ENCODE peak calls at places on chromosomes 2 and 18, in eight cellular contexts. One of them, this sample, is unnamed.

GRCh38 chr2:96151595-96152300 is 6.5 kb upstream of the DUSP2 start:
- DNase-seq in skeletal muscle cell: no peak
- DNase-seq in T-helper 1 cell: no peak
- DNase-seq in GOT3: no peak
- DNase-seq in fibroblast of mammary gland: no peak
- DNase-seq in NCI-H2171: no peak
- DNase-seq in RPMI7951: no peak
- DNase-seq in NCI-H774: no peak
- DNase-seq in this sample: no peak

GRCh38 chr2:38075436-38076249 is at the start of gene CYP1B1:
- DNase-seq in T-helper 1 cell: no peak
- DNase-seq in GOT3: no peak
- DNase-seq in RPMI7951: no peak
- DNase-seq in skeletal muscle cell: no peak
- DNase-seq in fibroblast of mammary gland: no peak
- DNase-seq in NCI-H774: no peak
- DNase-seq in NCI-H2171: no peak
- DNase-seq in this sample: peak

GRCh38 chr2:8872821-8873432 is 35.5 kb upstream of the KIDINS220 start:
- DNase-seq in fibroblast of mammary gland: peak
- DNase-seq in T-helper 1 cell: no peak
- DNase-seq in RPMI7951: peak
- DNase-seq in GOT3: no peak
- DNase-seq in skeletal muscle cell: peak
- DNase-seq in NCI-H2171: peak
- DNase-seq in NCI-H774: peak
- DNase-seq in this sample: peak

GRCh38 chr2:84022810-84023431 is 436.2 kb downstream of the SUCLG1 start:
- DNase-seq in RPMI7951: peak
- DNase-seq in NCI-H2171: peak
- DNase-seq in T-helper 1 cell: no peak
- DNase-seq in skeletal muscle cell: peak
- DNase-seq in GOT3: no peak
- DNase-seq in fibroblast of mammary gland: peak
- DNase-seq in NCI-H774: peak
- DNase-seq in this sample: peak

GRCh38 chr2:11774600-11774999 is 28.2 kb downstream of the LPIN1 start:
- DNase-seq in GOT3: no peak
- DNase-seq in NCI-H774: no peak
- DNase-seq in fibroblast of mammary gland: no peak
- DNase-seq in skeletal muscle cell: no peak
- DNase-seq in NCI-H2171: no peak
- DNase-seq in RPMI7951: no peak
- DNase-seq in T-helper 1 cell: no peak
- DNase-seq in this sample: no peak

GRCh38 chr2:18435425-18436037 is 124.9 kb downstream of the RDH14 start:
- DNase-seq in skeletal muscle cell: no peak
- DNase-seq in NCI-H2171: peak
- DNase-seq in NCI-H774: peak
- DNase-seq in fibroblast of mammary gland: peak
- DNase-seq in GOT3: no peak
- DNase-seq in RPMI7951: peak
- DNase-seq in T-helper 1 cell: no peak
- DNase-seq in this sample: no peak

GRCh38 chr2:96506907-96507240 is 1.7 kb upstream of the NEURL3 start:
- DNase-seq in skeletal muscle cell: no peak
- DNase-seq in RPMI7951: no peak
- DNase-seq in NCI-H2171: no peak
- DNase-seq in GOT3: no peak
- DNase-seq in T-helper 1 cell: no peak
- DNase-seq in fibroblast of mammary gland: no peak
- DNase-seq in NCI-H774: no peak
- DNase-seq in this sample: no peak

GRCh38 chr2:19120941-19121750 is 237.3 kb downstream of the OSR1 start:
- DNase-seq in skeletal muscle cell: peak
- DNase-seq in NCI-H774: no peak
- DNase-seq in RPMI7951: peak
- DNase-seq in T-helper 1 cell: no peak
- DNase-seq in fibroblast of mammary gland: peak
- DNase-seq in NCI-H2171: no peak
- DNase-seq in GOT3: no peak
- DNase-seq in this sample: peak

GRCh38 chr2:15809504-15809903 is 130.8 kb upstream of the MYCN start:
- DNase-seq in GOT3: no peak
- DNase-seq in NCI-H2171: no peak
- DNase-seq in RPMI7951: no peak
- DNase-seq in T-helper 1 cell: no peak
- DNase-seq in NCI-H774: no peak
- DNase-seq in skeletal muscle cell: no peak
- DNase-seq in fibroblast of mammary gland: no peak
- DNase-seq in this sample: no peak

GRCh38 chr18:9993846-9994660 is 80.2 kb downstream of the VAPA start:
- DNase-seq in fibroblast of mammary gland: no peak
- DNase-seq in GOT3: no peak
- DNase-seq in RPMI7951: no peak
- DNase-seq in T-helper 1 cell: no peak
- DNase-seq in skeletal muscle cell: no peak
- DNase-seq in NCI-H2171: no peak
- DNase-seq in NCI-H774: no peak
- DNase-seq in this sample: no peak

GRCh38 chr2:54331095-54331835 is 75.2 kb upstream of the TSPYL6 start:
- DNase-seq in fibroblast of mammary gland: no peak
- DNase-seq in NCI-H774: no peak
- DNase-seq in T-helper 1 cell: no peak
- DNase-seq in skeletal muscle cell: no peak
- DNase-seq in GOT3: no peak
- DNase-seq in RPMI7951: no peak
- DNase-seq in NCI-H2171: no peak
- DNase-seq in this sample: no peak

GRCh38 chr2:28477645-28478044 is 18.2 kb upstream of the PLB1 start:
- DNase-seq in T-helper 1 cell: no peak
- DNase-seq in NCI-H2171: no peak
- DNase-seq in RPMI7951: no peak
- DNase-seq in skeletal muscle cell: no peak
- DNase-seq in GOT3: no peak
- DNase-seq in fibroblast of mammary gland: no peak
- DNase-seq in NCI-H774: no peak
- DNase-seq in this sample: no peak

GRCh38 chr2:233051241-233052149 is 8.6 kb upstream of the INPP5D start:
- DNase-seq in NCI-H774: no peak
- DNase-seq in RPMI7951: peak
- DNase-seq in T-helper 1 cell: no peak
- DNase-seq in fibroblast of mammary gland: peak
- DNase-seq in skeletal muscle cell: no peak
- DNase-seq in NCI-H2171: no peak
- DNase-seq in GOT3: no peak
- DNase-seq in this sample: peak

GRCh38 chr18:34740101-34740500 is 30.0 kb downstream of the DTNA start:
- DNase-seq in RPMI7951: no peak
- DNase-seq in T-helper 1 cell: no peak
- DNase-seq in NCI-H774: no peak
- DNase-seq in GOT3: no peak
- DNase-seq in skeletal muscle cell: no peak
- DNase-seq in NCI-H2171: no peak
- DNase-seq in fibroblast of mammary gland: no peak
- DNase-seq in this sample: no peak

GRCh38 chr2:241040811-241041334 is 42.5 kb downstream of the SNED1 start:
- DNase-seq in RPMI7951: no peak
- DNase-seq in T-helper 1 cell: no peak
- DNase-seq in NCI-H774: no peak
- DNase-seq in fibroblast of mammary gland: no peak
- DNase-seq in NCI-H2171: no peak
- DNase-seq in skeletal muscle cell: no peak
- DNase-seq in GOT3: no peak
- DNase-seq in this sample: no peak

GRCh38 chr2:219596954-219597551 is 604 bp upstream of the STK11IP start:
- DNase-seq in fibroblast of mammary gland: peak
- DNase-seq in GOT3: no peak
- DNase-seq in NCI-H2171: no peak
- DNase-seq in T-helper 1 cell: no peak
- DNase-seq in RPMI7951: peak
- DNase-seq in skeletal muscle cell: no peak
- DNase-seq in NCI-H774: no peak
- DNase-seq in this sample: peak

GRCh38 chr2:76808776-76809175 is 713.4 kb downstream of the LRRTM4 start:
- DNase-seq in NCI-H774: no peak
- DNase-seq in T-helper 1 cell: no peak
- DNase-seq in fibroblast of mammary gland: no peak
- DNase-seq in skeletal muscle cell: no peak
- DNase-seq in GOT3: no peak
- DNase-seq in RPMI7951: no peak
- DNase-seq in NCI-H2171: no peak
- DNase-seq in this sample: no peak

GRCh38 chr18:60684843-60685513 is 312.4 kb upstream of the MC4R start:
- DNase-seq in RPMI7951: peak
- DNase-seq in NCI-H774: peak
- DNase-seq in skeletal muscle cell: peak
- DNase-seq in NCI-H2171: no peak
- DNase-seq in T-helper 1 cell: no peak
- DNase-seq in fibroblast of mammary gland: peak
- DNase-seq in GOT3: no peak
- DNase-seq in this sample: peak

GRCh38 chr18:42977982-42978595 is 137.4 kb downstream of the RIT2 start:
- DNase-seq in skeletal muscle cell: no peak
- DNase-seq in RPMI7951: no peak
- DNase-seq in fibroblast of mammary gland: no peak
- DNase-seq in T-helper 1 cell: no peak
- DNase-seq in NCI-H774: no peak
- DNase-seq in NCI-H2171: no peak
- DNase-seq in GOT3: no peak
- DNase-seq in this sample: no peak

GRCh38 chr2:112755444-112755843 is 9.0 kb downstream of the CKAP2L start:
- DNase-seq in NCI-H2171: no peak
- DNase-seq in fibroblast of mammary gland: no peak
- DNase-seq in T-helper 1 cell: no peak
- DNase-seq in RPMI7951: no peak
- DNase-seq in NCI-H774: no peak
- DNase-seq in GOT3: no peak
- DNase-seq in skeletal muscle cell: no peak
- DNase-seq in this sample: no peak

GRCh38 chr18:23032030-23032582 is 99.0 kb downstream of the RBBP8 start:
- DNase-seq in skeletal muscle cell: peak
- DNase-seq in T-helper 1 cell: no peak
- DNase-seq in NCI-H774: no peak
- DNase-seq in NCI-H2171: no peak
- DNase-seq in GOT3: peak
- DNase-seq in RPMI7951: peak
- DNase-seq in fibroblast of mammary gland: peak
- DNase-seq in this sample: peak

GRCh38 chr2:51996569-51996917 is 964.6 kb upstream of the NRXN1 start:
- DNase-seq in GOT3: no peak
- DNase-seq in T-helper 1 cell: no peak
- DNase-seq in NCI-H774: no peak
- DNase-seq in fibroblast of mammary gland: no peak
- DNase-seq in skeletal muscle cell: no peak
- DNase-seq in NCI-H2171: no peak
- DNase-seq in RPMI7951: no peak
- DNase-seq in this sample: no peak

GRCh38 chr2:126802316-126802715 is 96.4 kb upstream of the TEX51 start:
- DNase-seq in T-helper 1 cell: no peak
- DNase-seq in RPMI7951: no peak
- DNase-seq in NCI-H774: no peak
- DNase-seq in fibroblast of mammary gland: no peak
- DNase-seq in GOT3: no peak
- DNase-seq in NCI-H2171: no peak
- DNase-seq in skeletal muscle cell: no peak
- DNase-seq in this sample: no peak

GRCh38 chr2:239040152-239040761 is 192.4 kb downstream of the TWIST2 start:
- DNase-seq in NCI-H2171: no peak
- DNase-seq in GOT3: no peak
- DNase-seq in skeletal muscle cell: no peak
- DNase-seq in T-helper 1 cell: no peak
- DNase-seq in RPMI7951: no peak
- DNase-seq in NCI-H774: no peak
- DNase-seq in fibroblast of mammary gland: no peak
- DNase-seq in this sample: no peak

GRCh38 chr18:77039196-77040140 is 93.1 kb downstream of the MBP start:
- DNase-seq in NCI-H2171: no peak
- DNase-seq in GOT3: no peak
- DNase-seq in fibroblast of mammary gland: peak
- DNase-seq in RPMI7951: no peak
- DNase-seq in skeletal muscle cell: no peak
- DNase-seq in T-helper 1 cell: no peak
- DNase-seq in NCI-H774: no peak
- DNase-seq in this sample: no peak

GRCh38 chr2:183207110-183207509 is 82.9 kb downstream of the NUP35 start:
- DNase-seq in skeletal muscle cell: no peak
- DNase-seq in NCI-H774: no peak
- DNase-seq in RPMI7951: peak
- DNase-seq in NCI-H2171: no peak
- DNase-seq in GOT3: no peak
- DNase-seq in fibroblast of mammary gland: peak
- DNase-seq in T-helper 1 cell: no peak
- DNase-seq in this sample: no peak

GRCh38 chr2:230447455-230448451 is 31.8 kb downstream of the SP100 start:
- DNase-seq in T-helper 1 cell: no peak
- DNase-seq in NCI-H774: no peak
- DNase-seq in fibroblast of mammary gland: no peak
- DNase-seq in RPMI7951: no peak
- DNase-seq in NCI-H2171: no peak
- DNase-seq in skeletal muscle cell: no peak
- DNase-seq in GOT3: no peak
- DNase-seq in this sample: no peak

GRCh38 chr18:63152096-63152495 is 167.5 kb downstream of the BCL2 start:
- DNase-seq in NCI-H774: no peak
- DNase-seq in NCI-H2171: no peak
- DNase-seq in T-helper 1 cell: no peak
- DNase-seq in fibroblast of mammary gland: no peak
- DNase-seq in GOT3: no peak
- DNase-seq in skeletal muscle cell: no peak
- DNase-seq in RPMI7951: no peak
- DNase-seq in this sample: no peak

GRCh38 chr18:79383388-79384056 is 12.2 kb upstream of the NFATC1 start:
- DNase-seq in NCI-H774: no peak
- DNase-seq in RPMI7951: no peak
- DNase-seq in skeletal muscle cell: no peak
- DNase-seq in fibroblast of mammary gland: no peak
- DNase-seq in NCI-H2171: no peak
- DNase-seq in T-helper 1 cell: no peak
- DNase-seq in GOT3: no peak
- DNase-seq in this sample: no peak

GRCh38 chr2:114022360-114023085 is 132.6 kb downstream of the ACTR3 start:
- DNase-seq in skeletal muscle cell: peak
- DNase-seq in RPMI7951: peak
- DNase-seq in GOT3: no peak
- DNase-seq in fibroblast of mammary gland: peak
- DNase-seq in T-helper 1 cell: no peak
- DNase-seq in NCI-H774: no peak
- DNase-seq in NCI-H2171: no peak
- DNase-seq in this sample: peak

GRCh38 chr2:170747921-170748320 is 22.3 kb upstream of the ERICH2 start:
- DNase-seq in RPMI7951: peak
- DNase-seq in fibroblast of mammary gland: peak
- DNase-seq in skeletal muscle cell: peak
- DNase-seq in T-helper 1 cell: no peak
- DNase-seq in GOT3: no peak
- DNase-seq in NCI-H774: no peak
- DNase-seq in NCI-H2171: no peak
- DNase-seq in this sample: no peak

GRCh38 chr2:151410485-151410833 is 757 bp downstream of the RIF1 start:
- DNase-seq in NCI-H2171: peak
- DNase-seq in RPMI7951: peak
- DNase-seq in skeletal muscle cell: no peak
- DNase-seq in NCI-H774: no peak
- DNase-seq in GOT3: no peak
- DNase-seq in T-helper 1 cell: peak
- DNase-seq in fibroblast of mammary gland: peak
- DNase-seq in this sample: peak

This sample was measured in stromal cell of bone marrow.